ENCODE peak calls at places on chromosomes 11 and 22, in five cellular contexts. S, T, H, L and E are unnamed samples.

GRCh38 chr22:48976556-48977535 is 850.8 kb downstream of the BRD1 start:
- DNase-seq in T (peak), S (peak), H (no peak), L (no peak), E (no peak)

GRCh38 chr22:33823552-33823951 is 96.7 kb downstream of the LARGE1 start:
- DNase-seq in T (peak), L (no peak), S (no peak), H (no peak), E (no peak)

GRCh38 chr22:22552630-22553029 is 6.4 kb downstream of the PRAME start:
- DNase-seq in T (peak), S (no peak), H (peak), L (no peak), E (peak)

GRCh38 chr11:131645237-131645636 is 274.8 kb downstream of the NTM start:
- DNase-seq in S (no peak), L (no peak), T (no peak), H (no peak), E (no peak)

GRCh38 chr11:611001-611996 is 4.5 kb downstream of the IRF7 start:
- DNase-seq in S (no peak), L (no peak), H (no peak), T (no peak), E (no peak)

GRCh38 chr11:119144825-119145476 is 3.9 kb upstream of the ABCG4 start:
- DNase-seq in L (no peak), S (peak), T (peak), H (peak), E (peak)

GRCh38 chr11:109547356-109548027 is 125.5 kb downstream of the C11orf87 start:
- DNase-seq in L (no peak), H (no peak), S (no peak), T (no peak), E (no peak)

GRCh38 chr11:86193297-86194095 is 51.1 kb upstream of the EED start:
- DNase-seq in L (peak), H (peak), S (peak), T (peak), E (peak)

GRCh38 chr11:73257342-73258103 is 14.6 kb upstream of the P2RY6 start:
- DNase-seq in T (peak), S (no peak), L (no peak), H (no peak), E (no peak)

GRCh38 chr22:37260396-37260795 is 16.3 kb upstream of the RAC2 start:
- DNase-seq in L (no peak), H (no peak), S (no peak), T (no peak), E (no peak)

GRCh38 chr11:17611049-17611448 is 64.0 kb downstream of the OTOG start:
- DNase-seq in T (no peak), H (no peak), L (no peak), S (no peak), E (no peak)

GRCh38 chr11:875769-876301 is 33.2 kb downstream of the TSPAN4 start:
- DNase-seq in L (no peak), T (no peak), H (no peak), S (no peak), E (peak)

GRCh38 chr11:82823635-82824614 is 76.3 kb downstream of the PRCP start:
- DNase-seq in T (no peak), S (no peak), H (no peak), L (no peak), E (no peak)

GRCh38 chr22:21995660-21996059 is 13.1 kb upstream of the TOP3B start:
- DNase-seq in H (no peak), S (no peak), L (no peak), T (no peak), E (no peak)

GRCh38 chr11:64186205-64187165 is 514 bp downstream of the STIP1 start:
- DNase-seq in L (no peak), H (no peak), T (no peak), S (no peak), E (no peak)

GRCh38 chr11:102599642-102600261 is 25.4 kb downstream of the MMP20 start:
- DNase-seq in H (no peak), L (no peak), T (peak), S (no peak), E (no peak)

GRCh38 chr11:19775622-19776021 is 63.0 kb downstream of the NAV2 start:
- DNase-seq in S (no peak), T (no peak), H (no peak), L (no peak), E (no peak)

GRCh38 chr11:110425751-110426545 is 3.8 kb upstream of the FDX1 start:
- DNase-seq in S (no peak), L (no peak), H (no peak), T (no peak), E (peak)

GRCh38 chr11:82976786-82977185 is 75.2 kb downstream of the DDIAS start:
- DNase-seq in L (no peak), T (no peak), S (no peak), H (no peak), E (no peak)

GRCh38 chr22:36922097-36922608 is 8.7 kb downstream of the CSF2RB start:
- DNase-seq in H (no peak), T (no peak), S (no peak), L (no peak), E (no peak)

GRCh38 chr11:69699213-69699612 is 4.6 kb downstream of the FGF19 start:
- DNase-seq in T (no peak), H (no peak), L (no peak), S (no peak), E (no peak)

GRCh38 chr22:48746789-48747425 is 1080.8 kb downstream of the BRD1 start:
- DNase-seq in L (no peak), S (peak), T (no peak), H (no peak), E (no peak)

GRCh38 chr11:10493041-10493663 is 38.1 kb downstream of the AMPD3 start:
- DNase-seq in S (no peak), T (no peak), H (no peak), L (no peak), E (no peak)

GRCh38 chr11:41660585-41660984 is 201.1 kb upstream of the LRRC4C start:
- DNase-seq in T (no peak), L (no peak), H (peak), S (peak), E (no peak)

GRCh38 chr11:10294289-10294953 is 402 bp upstream of the SBF2 start:
- DNase-seq in L (no peak), H (peak), S (peak), T (no peak), E (no peak)

GRCh38 chr22:46596032-46596441 is 24.1 kb upstream of the GRAMD4 start:
- DNase-seq in T (no peak), H (no peak), L (no peak), S (no peak), E (no peak)

GRCh38 chr11:12725047-12725862 is 51.0 kb downstream of the TEAD1 start:
- DNase-seq in H (no peak), L (no peak), T (no peak), S (peak), E (no peak)

GRCh38 chr11:102293873-102294601 is 23.2 kb upstream of the BIRC3 start:
- DNase-seq in S (no peak), H (no peak), T (peak), L (no peak), E (peak)

GRCh38 chr11:112942966-112943643 is 18.1 kb upstream of the NCAM1 start:
- DNase-seq in S (no peak), L (no peak), H (no peak), T (no peak), E (no peak)

GRCh38 chr22:38034278-38034882 is 22.8 kb upstream of the PICK1 start:
- DNase-seq in S (peak), H (peak), T (peak), L (peak), E (peak)

GRCh38 chr11:47571895-47572294 is 6.5 kb downstream of the PTPMT1 start:
- DNase-seq in L (no peak), H (no peak), T (no peak), S (no peak), E (peak)

GRCh38 chr22:41687901-41688364 is 734 bp downstream of the SNU13 start:
- DNase-seq in L (no peak), H (no peak), S (no peak), T (no peak), E (peak)

GRCh38 chr11:57095896-57096295 is 85.9 kb upstream of the LRRC55 start:
- DNase-seq in T (no peak), L (no peak), H (no peak), S (no peak), E (no peak)

GRCh38 chr11:304915-305833 is 2.4 kb upstream of the IFITM2 start:
- DNase-seq in L (no peak), H (peak), S (no peak), T (peak), E (peak)

GRCh38 chr11:25065711-25066110 is 568.9 kb downstream of the LUZP2 start:
- DNase-seq in S (no peak), H (no peak), T (no peak), L (no peak), E (no peak)

GRCh38 chr11:111347723-111348115 is 31.4 kb downstream of the POU2AF1 start:
- DNase-seq in T (no peak), L (no peak), S (no peak), H (no peak), E (no peak)

GRCh38 chr22:32801436-32802290 is at the start of gene TIMP3:
- DNase-seq in T (no peak), H (peak), L (no peak), S (peak), E (peak)

GRCh38 chr11:30992513-30992849 is 377.1 kb downstream of the DCDC1 start:
- DNase-seq in H (no peak), L (no peak), T (peak), S (no peak), E (no peak)
- TF ChIP-seq ATF2 in H (no peak), L (no peak), T (no peak), S (no peak), E (no peak)

DNA sequence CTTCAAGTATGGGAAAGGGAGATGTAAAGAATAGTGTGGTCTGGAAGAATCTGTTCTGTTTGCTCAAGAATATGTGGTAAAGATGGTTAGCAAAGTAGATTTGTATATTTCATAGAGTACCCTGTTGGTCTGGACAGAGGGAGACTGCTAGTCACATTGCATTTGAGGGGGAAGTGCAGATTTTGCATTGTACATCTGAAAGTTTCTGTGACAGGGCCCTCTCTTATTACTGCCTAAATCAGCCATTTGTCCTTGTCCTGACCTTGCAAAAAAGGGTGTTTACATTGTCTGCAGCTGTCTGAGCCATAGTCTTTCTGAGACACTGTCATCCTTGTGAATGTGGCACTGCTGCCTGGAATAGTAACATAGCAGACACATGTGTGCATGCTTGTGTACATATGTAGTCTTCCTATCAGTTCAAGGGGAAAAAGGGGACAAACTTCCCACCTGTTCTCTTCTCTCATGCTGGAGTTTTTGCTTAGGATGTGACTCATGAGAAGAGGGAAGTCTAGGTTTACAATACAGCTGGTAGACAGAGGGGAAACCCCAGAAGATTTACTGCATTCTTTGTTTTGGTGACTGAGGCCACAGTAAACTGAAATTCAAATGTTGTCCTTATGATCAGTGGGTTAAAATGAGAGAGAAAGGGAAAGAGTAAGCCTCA is 640.4 kb upstream of the KIRREL3 start:
- DNase-seq in S (no peak), T (no peak), H (no peak), L (no peak), E (no peak)
- TF ChIP-seq ATF2 in S (no peak), T (no peak), H (no peak), L (no peak), E (no peak)

GRCh38 chr11:61679301-61679700 is 890 bp upstream of the DAGLA start:
- DNase-seq in H (no peak), T (no peak), S (no peak), L (no peak), E (peak)
- TF ChIP-seq ATF2 in H (no peak), T (no peak), S (no peak), L (no peak), E (no peak)

DNA sequence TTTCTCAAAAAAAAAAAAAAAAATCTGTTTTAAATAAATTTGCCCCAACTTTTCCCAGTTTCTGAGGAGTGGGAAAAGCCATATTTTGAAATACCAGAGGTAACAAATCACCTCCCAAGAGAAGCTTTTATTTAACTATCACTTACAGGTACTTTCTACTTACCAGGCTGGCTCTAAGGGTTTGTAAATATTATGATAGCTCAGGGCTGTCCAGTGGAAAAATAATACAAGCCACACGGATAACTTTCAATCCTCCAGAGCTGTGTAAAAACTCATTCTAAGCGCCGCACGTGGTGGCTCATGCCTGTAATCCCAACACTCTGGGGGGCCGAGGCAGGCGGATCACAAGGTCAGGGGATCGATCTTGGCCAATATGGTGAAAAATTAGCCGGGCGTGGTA is 5.6 kb upstream of the SEC14L4 start:
- DNase-seq in T (no peak), L (no peak), H (no peak), S (no peak), E (no peak)
- TF ChIP-seq ATF2 in T (no peak), L (no peak), H (no peak), S (no peak), E (no peak)

GRCh38 chr22:24230911-24231656 is 13.8 kb downstream of the GGT5 start:
- DNase-seq in L (no peak), H (peak), T (no peak), S (peak), E (peak)

GRCh38 chr22:24231706-24232105 is 13.2 kb downstream of the GGT5 start:
- DNase-seq in S (no peak), H (no peak), T (no peak), L (no peak), E (no peak)

GRCh38 chr22:24232725-24233124 is 12.2 kb downstream of the GGT5 start:
- DNase-seq in T (no peak), H (no peak), L (no peak), S (no peak), E (no peak)

GRCh38 chr22:24233235-24233634 is 11.6 kb downstream of the GGT5 start:
- DNase-seq in L (no peak), T (no peak), S (no peak), H (no peak), E (peak)

GRCh38 chr22:24232124-24232523 is 12.8 kb downstream of the GGT5 start:
- DNase-seq in T (no peak), L (no peak), H (no peak), S (no peak), E (no peak)
- TF ChIP-seq ATF2 in T (no peak), L (no peak), H (no peak), S (no peak), E (no peak)

GRCh38 chr11:65782816-65783228 is 2.0 kb upstream of the AP5B1 start:
- DNase-seq in T (no peak), H (no peak), L (no peak), S (no peak), E (no peak)

GRCh38 chr11:65780770-65781151 is at the start of gene AP5B1:
- DNase-seq in L (no peak), T (peak), S (peak), H (peak), E (peak)

GRCh38 chr11:65781152-65781961 is 581 bp upstream of the AP5B1 start:
- DNase-seq in L (no peak), T (peak), S (peak), H (peak), E (peak)

GRCh38 chr11:65779919-65780769 is 632 bp downstream of the AP5B1 start:
- DNase-seq in L (peak), H (peak), S (peak), T (peak), E (peak)

DNA sequence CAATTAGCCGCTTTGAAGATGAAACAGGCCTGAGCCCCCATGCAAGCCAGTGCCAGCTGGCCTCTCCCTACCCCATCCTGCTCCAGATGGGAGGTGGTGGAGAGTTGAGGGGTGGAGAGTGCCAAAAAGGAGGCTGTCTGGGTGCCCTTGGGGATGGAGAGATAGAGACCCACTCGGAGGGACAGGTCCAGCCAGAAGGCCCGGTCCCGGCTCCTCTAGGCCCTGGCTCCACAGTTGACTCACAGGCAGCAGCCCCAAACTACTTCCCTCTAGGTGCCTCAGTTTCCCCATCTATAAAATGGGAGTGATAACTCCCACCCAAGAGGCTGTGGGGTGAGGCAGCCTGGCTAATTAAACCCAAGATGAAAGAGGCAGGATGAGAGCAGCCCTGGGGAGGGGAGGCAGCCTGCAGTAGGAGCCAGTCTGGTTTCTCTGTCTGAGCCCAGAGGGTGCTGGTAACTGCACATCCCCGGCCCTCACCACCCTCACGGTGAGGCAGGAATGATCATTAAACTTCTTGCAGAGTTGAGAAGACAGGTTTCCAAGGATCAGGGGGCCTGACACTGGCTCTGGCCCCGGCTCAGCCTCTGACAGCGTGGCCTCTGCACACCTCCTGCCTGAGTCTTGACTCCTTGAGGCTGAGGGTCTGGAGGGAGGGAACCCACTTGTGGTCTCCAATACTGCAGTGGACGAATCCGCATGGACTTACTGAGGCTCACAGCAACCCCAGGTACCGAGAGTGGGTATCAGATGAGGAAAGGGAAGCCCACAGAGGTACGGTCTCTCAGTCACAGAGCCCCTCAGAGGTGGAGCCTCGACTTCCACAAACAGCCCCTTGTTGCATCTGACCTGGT is 1.4 kb upstream of the AP5B1 start:
- DNase-seq in S (no peak), T (no peak), L (no peak), H (no peak), E (no peak)
- TF ChIP-seq ATF2 in S (no peak), T (no peak), L (no peak), H (no peak), E (no peak)

DNA sequence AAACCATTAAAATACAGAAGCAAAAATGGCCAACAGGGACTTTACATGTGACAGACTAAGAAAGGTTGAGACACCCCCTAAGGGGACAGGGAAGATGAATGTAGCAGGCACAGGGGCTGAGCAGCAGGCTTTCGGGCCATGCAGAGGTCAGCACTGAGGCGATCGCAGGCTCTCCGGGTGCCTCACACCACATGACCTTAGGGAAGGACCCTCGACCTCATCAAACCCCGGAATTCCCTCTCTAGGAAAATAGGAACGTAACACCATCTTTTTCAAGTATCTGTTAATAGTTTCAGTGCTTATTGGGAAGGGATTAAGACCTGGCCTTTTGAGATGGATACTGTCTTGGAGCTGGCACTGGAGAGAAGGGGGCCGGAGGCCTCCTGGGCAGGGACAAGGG is 27.4 kb downstream of the OPCML start:
- DNase-seq in H (no peak), L (no peak), S (no peak), T (no peak), E (no peak)
- TF ChIP-seq ATF2 in H (no peak), L (no peak), S (no peak), T (no peak), E (no peak)

GRCh38 chr11:117901601-117902000 is 25.1 kb upstream of the FXYD6 start:
- DNase-seq in S (no peak), T (no peak), H (no peak), L (no peak), E (no peak)
- TF ChIP-seq ATF2 in S (no peak), T (no peak), H (no peak), L (no peak), E (no peak)

DNA sequence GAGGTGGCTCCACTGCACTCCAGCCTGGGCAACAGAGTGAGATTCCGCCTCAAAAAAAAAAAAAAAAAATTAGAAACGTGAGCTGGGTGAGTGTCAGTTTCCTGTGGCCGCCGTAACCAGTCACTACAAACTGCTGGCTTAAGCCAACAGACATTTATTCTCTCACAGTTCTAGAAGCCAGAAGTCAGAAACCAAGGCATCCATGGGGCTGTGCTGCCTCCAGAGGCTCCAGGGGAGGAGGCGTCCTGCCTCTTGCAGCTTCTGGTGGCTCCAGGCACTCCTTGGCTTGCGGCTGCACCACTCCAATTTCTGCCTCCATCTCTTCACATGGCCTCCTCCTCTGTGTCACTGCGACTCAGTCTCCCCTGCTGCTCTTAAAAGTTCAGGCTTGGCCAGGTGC is 11.1 kb upstream of the KIAA0930 start:
- DNase-seq in H (no peak), S (no peak), L (no peak), T (no peak), E (no peak)
- TF ChIP-seq ATF2 in H (no peak), S (no peak), L (no peak), T (no peak), E (no peak)